ENCODE peak calls at places on chromosomes 11 and 22, in ten cellular contexts. Q is NCI-H2171 treated with DMSO at 0.1 percent for 48 hours; F is choroid plexus epithelial cell; E is NCI-H748 treated with DMSO at 0.1 percent for 48 hours; W is GM23248; L is EL; Z is NAMALWA; P is left cardiac atrium; B is NCI-H2081; M is stimulated activated CD4-positive, alpha-beta T cell treated with anti-CD3 and anti-CD28 coated beads, TNF-alpha, amount 100 ng/mL, for 48 hours. C is an unnamed sample.
A peak's percentile ranks its signal among the peaks of the same experiment; 100 is the strongest.

GRCh38 chr22:30742291-30743256 is 47.9 kb downstream of the OSBP2 start:
- DNase-seq in Q (no peak), F (peak; percentile 47), E (no peak), W (peak; percentile 41), L (peak; percentile 25), Z (no peak), P (no peak), B (no peak), M (no peak), C (no peak)

GRCh38 chr11:72413914-72414628 is 20.3 kb downstream of the CLPB start:
- DNase-seq in Q (peak; percentile 84), F (peak; percentile 82), E (peak; percentile 46), W (peak; percentile 89), L (peak; percentile 76), Z (peak; percentile 86), P (peak; percentile 88), B (peak; percentile 86), M (peak; percentile 57), C (peak; percentile 75)

GRCh38 chr11:12983331-12983730 is 25.8 kb upstream of the RASSF10 start:
- DNase-seq in Q (no peak), F (no peak), E (no peak), W (no peak), L (no peak), Z (no peak), P (no peak), B (no peak), M (no peak), C (no peak)

GRCh38 chr11:118882489-118882888 is 1.2 kb upstream of the CXCR5 start:
- DNase-seq in Q (no peak), F (no peak), E (no peak), W (no peak), L (no peak), Z (no peak), P (no peak), B (no peak), M (no peak), C (no peak)

GRCh38 chr22:17145021-17145680 is 13.9 kb downstream of the HDHD5 start:
- DNase-seq in Q (no peak), F (no peak), E (no peak), W (no peak), L (no peak), Z (no peak), P (no peak), B (no peak), M (no peak), C (no peak)

GRCh38 chr11:71247551-71248250 is 4.7 kb downstream of the SHANK2 start:
- DNase-seq in Q (peak; percentile 34), F (peak; percentile 3), E (no peak), W (no peak), L (no peak), Z (no peak), P (no peak), B (no peak), M (no peak), C (no peak)

GRCh38 chr11:13304655-13305340 is 27.2 kb downstream of the BMAL1 start:
- DNase-seq in Q (no peak), F (no peak), E (no peak), W (no peak), L (no peak), Z (no peak), P (no peak), B (no peak), M (no peak), C (no peak)

GRCh38 chr11:124475265-124475664 is 29.8 kb upstream of the OR8B8 start:
- DNase-seq in Q (no peak), F (no peak), E (no peak), W (no peak), L (no peak), Z (no peak), P (no peak), B (no peak), M (no peak), C (no peak)

GRCh38 chr11:119907122-119907933 is 178.3 kb upstream of the NECTIN1 start:
- DNase-seq in Q (no peak), F (no peak), E (peak; percentile 5), W (no peak), L (no peak), Z (no peak), P (no peak), B (no peak), M (no peak), C (no peak)

GRCh38 chr22:50178471-50178864 is 7.2 kb upstream of the TRABD start:
- DNase-seq in Q (no peak), F (no peak), E (no peak), W (peak; percentile 38), L (no peak), Z (no peak), P (no peak), B (no peak), M (no peak), C (no peak)

GRCh38 chr11:36312593-36312990 is 16.5 kb downstream of the PRR5L start:
- DNase-seq in Q (no peak), F (peak; percentile 93), E (no peak), W (peak; percentile 43), L (peak; percentile 86), Z (no peak), P (no peak), B (no peak), M (no peak), C (no peak)

C was measured in GM20000.